ENCODE peak calls at places on chromosomes 3 and 15, in eight cellular contexts. W is astrocyte, C is lower lobe of right lung, S is endothelial cell of umbilical vein, E is Panc1, M is neural progenitor cell, O is osteoblast, L is tibial nerve. A is an unnamed sample.

GRCh38 chr3:129182390-129183180 is 1.1 kb downstream of the CNBP start:
- DNase-seq in W (peak), C (no peak), S (peak), E (no peak), M (peak), O (peak), L (no peak), A (no peak)

GRCh38 chr3:102668247-102668646 is 233.4 kb downstream of the ZPLD1 start:
- DNase-seq in W (no peak), C (no peak), S (no peak), E (no peak), M (no peak), O (no peak), L (no peak), A (no peak)

GRCh38 chr15:28106294-28107110 is 7.4 kb upstream of the OCA2 start:
- DNase-seq in W (no peak), C (peak), S (no peak), E (no peak), M (peak), O (peak), L (no peak), A (no peak)

GRCh38 chr3:185733980-185734724 is 90.7 kb downstream of the IGF2BP2 start:
- DNase-seq in W (peak), C (no peak), S (peak), E (peak), M (peak), O (peak), L (no peak), A (no peak)

GRCh38 chr3:113117511-113118302 is 93.7 kb upstream of the BOC start:
- DNase-seq in W (peak), C (no peak), S (peak), E (no peak), M (no peak), O (peak), L (no peak), A (no peak)

GRCh38 chr3:78497692-78498091 is 1270.1 kb downstream of the ROBO1 start:
- DNase-seq in W (no peak), C (no peak), S (no peak), E (no peak), M (no peak), O (no peak), L (no peak), A (no peak)

GRCh38 chr3:165855581-165855980 is 18.4 kb upstream of the BCHE start:
- DNase-seq in W (peak), C (no peak), S (peak), E (no peak), M (no peak), O (no peak), L (no peak), A (no peak)

GRCh38 chr15:72468103-72468502 is 6.0 kb upstream of the ARIH1 start:
- DNase-seq in W (no peak), C (no peak), S (no peak), E (no peak), M (no peak), O (no peak), L (no peak), A (no peak)

GRCh38 chr15:66290518-66290917 is 2.9 kb upstream of the DIS3L start:
- DNase-seq in W (no peak), C (no peak), S (no peak), E (no peak), M (no peak), O (no peak), L (no peak), A (no peak)

GRCh38 chr15:54859982-54860381 is 336.8 kb downstream of the RSL24D1 start:
- DNase-seq in W (no peak), C (no peak), S (no peak), E (no peak), M (no peak), O (no peak), L (no peak), A (no peak)

GRCh38 chr3:69710153-69710977 is 28.9 kb upstream of the MITF start:
- DNase-seq in W (peak), C (no peak), S (no peak), E (no peak), M (no peak), O (peak), L (no peak), A (no peak)

GRCh38 chr15:55457401-55458022 is 49.2 kb downstream of the PIERCE2 start:
- DNase-seq in W (no peak), C (peak), S (no peak), E (no peak), M (no peak), O (no peak), L (no peak), A (no peak)

GRCh38 chr3:138434276-138434874 is at the start of gene ESYT3:
- DNase-seq in W (peak), C (peak), S (peak), E (no peak), M (peak), O (peak), L (peak), A (peak)

GRCh38 chr3:7875858-7876442 is 625.7 kb upstream of the LMCD1 start:
- DNase-seq in W (peak), C (no peak), S (peak), E (no peak), M (no peak), O (no peak), L (no peak), A (no peak)

GRCh38 chr3:47440131-47440530 is 35.6 kb downstream of the SCAP start:
- DNase-seq in W (no peak), C (no peak), S (peak), E (no peak), M (peak), O (no peak), L (no peak), A (no peak)

GRCh38 chr15:39084683-39085530 is 496.0 kb upstream of the THBS1 start:
- DNase-seq in W (peak), C (peak), S (no peak), E (no peak), M (no peak), O (peak), L (no peak), A (no peak)

GRCh38 chr3:195209836-195210551 is 61.0 kb downstream of the XXYLT1 start:
- DNase-seq in W (no peak), C (no peak), S (peak), E (no peak), M (no peak), O (peak), L (peak), A (no peak)

GRCh38 chr3:71433631-71434030 is 149.9 kb downstream of the FOXP1 start:
- DNase-seq in W (no peak), C (no peak), S (no peak), E (no peak), M (no peak), O (no peak), L (no peak), A (no peak)

GRCh38 chr15:50256188-50257041 is 9.1 kb downstream of the HDC start:
- DNase-seq in W (peak), C (no peak), S (no peak), E (no peak), M (no peak), O (peak), L (no peak), A (no peak)

GRCh38 chr3:147760998-147761397 is 351.8 kb downstream of the ZIC1 start:
- DNase-seq in W (no peak), C (no peak), S (no peak), E (no peak), M (no peak), O (no peak), L (no peak), A (no peak)

GRCh38 chr3:172716476-172716875 is 5.6 kb upstream of the NCEH1 start:
- DNase-seq in W (no peak), C (peak), S (no peak), E (no peak), M (no peak), O (no peak), L (no peak), A (peak)

GRCh38 chr3:155230382-155230781 is 63.1 kb downstream of the STRIT1 start:
- DNase-seq in W (peak), C (no peak), S (no peak), E (no peak), M (no peak), O (no peak), L (no peak), A (no peak)

GRCh38 chr3:112930771-112931170 is 44.1 kb downstream of the CD200R1 start:
- DNase-seq in W (no peak), C (no peak), S (no peak), E (no peak), M (no peak), O (no peak), L (no peak), A (no peak)

GRCh38 chr3:58011580-58011979 is 3.4 kb downstream of the FLNB start:
- DNase-seq in W (no peak), C (no peak), S (no peak), E (no peak), M (no peak), O (no peak), L (no peak), A (no peak)
- H3K27ac ChIP-seq in W (no peak), C (peak), S (peak), E (peak), M (no peak), O (peak), L (no peak), A (no peak)

DNA sequence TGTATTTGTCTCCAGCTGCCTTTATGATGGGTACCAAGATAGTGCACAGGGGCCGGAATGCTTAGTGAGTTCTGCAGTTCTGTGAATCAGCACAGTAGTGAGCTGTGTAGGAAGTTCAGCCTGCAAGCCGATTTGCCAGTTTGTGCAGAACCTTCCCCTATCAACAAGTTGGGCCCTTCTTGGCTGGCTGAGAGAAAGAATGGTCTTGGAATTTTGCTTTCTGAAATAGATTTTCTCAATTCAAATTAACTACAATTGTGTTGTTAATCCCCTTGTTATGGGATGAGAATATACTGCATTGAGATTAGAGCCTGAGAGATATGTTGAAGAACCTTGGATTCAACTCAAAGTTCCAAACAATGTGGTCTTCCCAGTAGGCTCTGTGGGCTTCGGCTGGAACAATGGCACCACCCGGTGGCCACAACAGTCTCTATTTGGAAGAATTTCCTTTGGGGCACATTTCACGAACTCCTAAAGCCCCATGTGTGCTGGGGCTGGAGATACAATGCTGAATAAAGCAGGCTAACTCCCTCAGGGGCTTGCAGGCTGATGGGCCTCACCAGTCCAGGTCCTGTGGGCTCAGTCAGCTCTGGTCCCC is 59.1 kb downstream of the TRIM42 start:
- DNase-seq in W (peak), C (no peak), S (peak), E (no peak), M (peak), O (peak), L (peak), A (peak)
- TF ChIP-seq CTCF in W (peak), C (peak), S (peak), E (peak), M (peak), O (peak), L (peak), A (peak)

DNA sequence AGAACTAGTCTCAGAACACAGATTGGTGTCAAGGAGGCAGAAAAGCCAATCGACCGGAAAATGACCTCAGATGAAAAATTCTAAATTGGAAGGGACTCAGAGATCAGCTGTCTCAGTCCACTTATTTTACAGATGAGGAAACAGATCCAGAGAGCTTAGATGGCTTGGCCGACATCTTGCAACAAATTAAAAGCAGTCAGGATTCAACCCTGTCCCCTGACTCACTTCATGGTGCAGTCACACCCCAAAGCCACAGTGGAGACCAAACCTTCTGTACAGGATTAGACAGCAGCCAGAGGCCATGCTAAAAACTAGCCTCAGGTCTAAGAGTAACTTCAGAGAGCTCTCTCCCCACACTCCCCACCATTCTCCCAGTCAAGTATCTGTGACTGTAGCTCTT is 169.3 kb upstream of the BHLHE40 start:
- DNase-seq in W (no peak), C (no peak), S (no peak), E (no peak), M (no peak), O (no peak), L (no peak), A (no peak)
- H3K4me3 ChIP-seq in W (no peak), C (no peak), S (no peak), E (no peak), M (no peak), O (no peak), L (no peak), A (no peak)

DNA sequence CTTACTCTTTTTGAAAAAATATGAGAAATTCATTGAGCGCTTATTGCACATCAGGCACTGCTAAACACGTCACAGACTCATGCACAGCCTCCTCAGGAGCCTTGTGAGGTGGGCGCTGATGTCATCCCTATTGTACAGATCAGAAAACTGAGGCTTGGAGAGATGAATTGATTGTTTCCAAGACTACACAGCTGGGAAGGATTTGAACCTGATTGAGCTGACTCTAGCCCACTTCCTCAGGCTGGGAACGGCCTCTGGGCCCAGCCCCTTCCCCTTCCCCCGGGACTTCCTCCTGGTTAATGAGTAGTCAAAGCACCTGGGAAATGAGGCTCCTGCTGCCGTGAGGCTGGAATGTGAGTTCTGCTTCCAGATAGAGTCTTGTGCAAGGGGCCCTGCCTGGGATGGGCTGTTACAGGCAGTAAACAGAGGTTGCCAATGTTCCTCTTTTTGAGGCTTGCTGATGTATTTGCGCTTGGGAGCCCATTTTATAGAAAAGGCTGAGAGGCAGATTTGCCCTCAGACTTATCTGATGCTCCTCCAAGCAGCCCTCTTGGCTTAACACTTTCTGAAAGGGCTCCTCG is 16.4 kb downstream of the SLC6A6 start:
- DNase-seq in W (no peak), C (peak), S (no peak), E (no peak), M (no peak), O (peak), L (no peak), A (no peak)
- H3K27ac ChIP-seq in W (no peak), C (peak), S (no peak), E (no peak), M (no peak), O (no peak), L (no peak), A (no peak)

GRCh38 chr15:65083262-65083701 is 6.7 kb downstream of the KBTBD13 start:
- DNase-seq in W (peak), C (peak), S (no peak), E (no peak), M (peak), O (peak), L (no peak), A (no peak)
- TF ChIP-seq CTCF in W (peak), C (no peak), S (no peak), E (no peak), M (peak), O (peak), L (peak), A (no peak)

GRCh38 chr15:101194246-101195138 is 57.4 kb downstream of the CHSY1 start:
- DNase-seq in W (no peak), C (no peak), S (no peak), E (no peak), M (no peak), O (no peak), L (no peak), A (no peak)
- H3K4me3 ChIP-seq in W (no peak), C (peak), S (no peak), E (no peak), M (no peak), O (no peak), L (no peak), A (no peak)

DNA sequence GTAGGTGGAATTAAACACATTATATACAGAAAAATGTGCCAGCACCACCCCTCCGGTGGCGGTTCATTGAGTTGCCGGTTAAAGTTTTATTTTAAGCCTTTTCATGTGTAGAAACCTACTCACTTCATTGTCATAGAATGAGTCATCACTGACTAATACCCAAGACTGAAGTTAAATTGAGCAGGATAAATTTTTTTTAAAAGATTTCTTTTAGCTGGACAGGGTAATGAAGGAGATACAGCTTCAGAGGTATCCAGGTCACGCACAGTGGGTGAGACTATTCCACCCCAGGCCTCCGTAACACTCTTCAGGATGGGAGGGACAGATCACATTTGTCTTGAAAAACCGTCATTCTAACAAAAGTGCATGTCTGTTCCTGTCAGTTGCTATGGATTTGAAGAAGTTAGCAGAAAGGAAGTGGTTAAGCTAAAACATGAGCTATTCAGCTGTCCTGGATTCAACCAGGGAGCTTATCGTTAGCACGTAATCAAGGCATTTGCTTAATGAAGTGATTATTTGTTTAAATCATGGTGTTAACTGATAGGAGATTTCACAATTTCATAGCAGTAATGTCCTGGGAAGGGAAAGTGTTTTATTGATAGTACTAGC is 23.3 kb downstream of the WHAMM start:
- DNase-seq in W (peak), C (no peak), S (peak), E (peak), M (no peak), O (peak), L (no peak), A (no peak)
- H3K27ac ChIP-seq in W (peak), C (no peak), S (peak), E (no peak), M (no peak), O (peak), L (no peak), A (peak)

GRCh38 chr3:142857056-142857455 is 31.8 kb downstream of the PCOLCE2 start:
- DNase-seq in W (no peak), C (no peak), S (no peak), E (no peak), M (peak), O (no peak), L (no peak), A (peak)
- TF ChIP-seq CTCF in W (peak), C (no peak), S (no peak), E (peak), M (peak), O (peak), L (no peak), A (peak)

GRCh38 chr3:123069021-123069381 is 2.2 kb downstream of the PDIA5 start:
- DNase-seq in W (no peak), C (no peak), S (no peak), E (no peak), M (no peak), O (no peak), L (no peak), A (peak)
- H3K4me3 ChIP-seq in W (no peak), C (peak), S (peak), E (peak), M (no peak), O (peak), L (no peak), A (peak)